ENCODE peak calls at places on chromosome 22, in nine cellular contexts. L is HS-5, D is WERI-Rb-1, V is brain microvascular endothelial cell, M is PC-9, Z is trophoblast cell, H is erythroblast, N is germinal center, B is GM03348. C is an unnamed sample.

GRCh38 chr22:37229012-37229804 is 14.9 kb downstream of the RAC2 start:
- DNase-seq in L (peak), D (peak), V (peak), M (peak), Z (no peak), H (peak), N (no peak), B (peak), C (peak)

GRCh38 chr22:22666307-22667091 is 22.1 kb downstream of the GGTLC2 start:
- DNase-seq in L (no peak), D (peak), V (peak), M (peak), Z (no peak), H (peak), N (peak), B (peak), C (peak)

GRCh38 chr22:36156515-36157419 is 3.8 kb downstream of the APOL3 start:
- DNase-seq in L (peak), D (no peak), V (peak), M (peak), Z (peak), H (peak), N (no peak), B (peak), C (peak)

GRCh38 chr22:48824673-48825651 is 1002.7 kb downstream of the BRD1 start:
- DNase-seq in L (no peak), D (no peak), V (no peak), M (no peak), Z (no peak), H (no peak), N (no peak), B (no peak), C (no peak)

GRCh38 chr22:39362271-39362670 is 12.5 kb downstream of the SYNGR1 start:
- DNase-seq in L (no peak), D (peak), V (no peak), M (no peak), Z (no peak), H (peak), N (no peak), B (no peak), C (no peak)

GRCh38 chr22:44132724-44133123 is 48.0 kb upstream of the PARVG start:
- DNase-seq in L (no peak), D (no peak), V (no peak), M (no peak), Z (no peak), H (no peak), N (no peak), B (no peak), C (no peak)

GRCh38 chr22:37681556-37682049 is 4.5 kb upstream of the NOL12 start:
- DNase-seq in L (peak), D (peak), V (peak), M (peak), Z (peak), H (peak), N (peak), B (peak), C (peak)

GRCh38 chr22:45317551-45318167 is 7.9 kb downstream of the FAM118A start:
- DNase-seq in L (no peak), D (no peak), V (peak), M (no peak), Z (no peak), H (peak), N (no peak), B (no peak), C (no peak)

GRCh38 chr22:39474351-39474991 is 17.7 kb downstream of the MGAT3 start:
- DNase-seq in L (no peak), D (no peak), V (no peak), M (peak), Z (peak), H (peak), N (no peak), B (peak), C (no peak)

GRCh38 chr22:42452456-42452855 is 20.3 kb upstream of the NFAM1 start:
- DNase-seq in L (no peak), D (no peak), V (no peak), M (no peak), Z (no peak), H (no peak), N (no peak), B (no peak), C (no peak)